ENCODE peak calls at places on chromosomes 2 and 18, in seven cellular contexts. A is activated naive CD4-positive, alpha-beta T cell; W is astrocyte of the spinal cord; X is NCI-H2081 treated with DMSO at 0.1 percent for 48 hours; F is renal cortical epithelial cell; P is Ammon's horn; H is Daoy. Z is an unnamed sample.
A peak's percentile ranks its signal among the peaks of the same experiment; 100 is the strongest.

GRCh38 chr2:177172034-177172880 is 40.3 kb upstream of the HNRNPA3 start:
- DNase-seq in H (peak; percentile 87), P (no peak), W (peak; percentile 77), F (peak; percentile 91), X (no peak), A (no peak), Z (peak; percentile 82)

GRCh38 chr2:237552911-237553310 is 13.5 kb upstream of the PRLH start:
- DNase-seq in A (no peak), W (no peak), H (no peak), F (no peak), P (no peak), X (no peak), Z (no peak)

GRCh38 chr2:16396171-16396570 is 269.5 kb downstream of the CYRIA start:
- DNase-seq in P (no peak), X (no peak), A (no peak), W (no peak), H (no peak), F (no peak), Z (no peak)

GRCh38 chr2:120531863-120532600 is 186.1 kb downstream of the INHBB start:
- DNase-seq in H (no peak), P (no peak), X (no peak), A (no peak), F (no peak), W (peak; percentile 17), Z (no peak)

GRCh38 chr18:25109484-25109883 is 242.5 kb downstream of the ZNF521 start:
- DNase-seq in W (peak; percentile 58), X (no peak), H (no peak), F (no peak), A (no peak), P (no peak), Z (peak; percentile 63)

GRCh38 chr2:232320038-232320790 is 58.3 kb upstream of the ALPP start:
- DNase-seq in A (no peak), H (no peak), X (no peak), W (peak; percentile 21), P (no peak), F (no peak), Z (no peak)

GRCh38 chr18:80196528-80197320 is 50.6 kb downstream of the PARD6G start:
- DNase-seq in X (no peak), W (peak; percentile 72), P (no peak), H (peak; percentile 39), F (peak; percentile 3), A (no peak), Z (peak; percentile 42)

GRCh38 chr2:40554665-40555294 is 102.9 kb upstream of the SLC8A1 start:
- DNase-seq in P (peak; percentile 54), H (peak; percentile 64), F (peak; percentile 50), X (peak; percentile 26), A (no peak), W (peak; percentile 50), Z (peak; percentile 38)

GRCh38 chr2:65144571-65144970 is 14.7 kb upstream of the RAB1A start:
- DNase-seq in W (no peak), X (no peak), A (no peak), H (no peak), F (no peak), P (no peak), Z (no peak)

GRCh38 chr2:68320118-68320641 is 431 bp upstream of the CNRIP1 start:
- DNase-seq in F (peak; percentile 22), H (peak; percentile 25), W (no peak), P (peak; percentile 16), A (no peak), X (peak; percentile 48), Z (no peak)

GRCh38 chr2:94872088-94872618 is 923 bp downstream of the TEKT4 start:
- DNase-seq in W (no peak), P (no peak), A (no peak), F (no peak), X (no peak), H (no peak), Z (no peak)